ENCODE peak calls at places on chromosomes 12 and 14, in nine cellular contexts. C, L, X, Z, V, T, I, P and E are unnamed samples.

GRCh38 chr12:58067610-58068387 is 126.4 kb downstream of the ATP23 start:
- DNase-seq in X (no peak), C (no peak), I (no peak), L (peak; percentile 23), V (no peak), P (no peak), Z (no peak), T (no peak), E (no peak)

GRCh38 chr12:54413284-54414190 is 5.5 kb downstream of the ITGA5 start:
- DNase-seq in L (no peak), X (no peak), I (no peak), T (peak; percentile 83), V (peak; percentile 51), P (peak; percentile 91), C (no peak), Z (no peak), E (peak; percentile 59)

GRCh38 chr12:12461281-12461922 is 101.3 kb downstream of the DUSP16 start:
- DNase-seq in P (no peak), T (no peak), X (no peak), L (no peak), I (no peak), V (peak; percentile 23), Z (no peak), C (no peak), E (no peak)

GRCh38 chr14:89617471-89618291 is 200.6 kb upstream of the FOXN3 start:
- DNase-seq in V (peak; percentile 66), C (no peak), Z (no peak), T (peak; percentile 38), X (peak; percentile 60), I (peak; percentile 53), L (no peak), P (peak; percentile 60), E (no peak)

GRCh38 chr14:65599375-65599774 is 186.8 kb downstream of the FUT8 start:
- DNase-seq in T (no peak), C (no peak), I (no peak), V (no peak), Z (no peak), X (no peak), P (no peak), L (no peak), E (no peak)

GRCh38 chr12:15116073-15116472 is 105.1 kb downstream of the RERG start:
- DNase-seq in L (no peak), P (no peak), I (peak; percentile 23), T (no peak), C (no peak), X (peak; percentile 34), V (no peak), Z (peak; percentile 30), E (no peak)

GRCh38 chr12:108371801-108372344 is 32.8 kb upstream of the CMKLR1 start:
- DNase-seq in I (no peak), Z (no peak), V (peak; percentile 12), T (peak; percentile 68), L (no peak), P (no peak), C (no peak), X (no peak), E (no peak)

GRCh38 chr14:33323979-33324378 is 385.3 kb downstream of the NPAS3 start:
- DNase-seq in T (no peak), C (no peak), P (no peak), X (peak; percentile 31), I (no peak), Z (no peak), L (no peak), V (no peak), E (no peak)

GRCh38 chr14:22650960-22651521 is 6.9 kb upstream of the OR6J1 start:
- DNase-seq in X (no peak), L (peak; percentile 60), T (no peak), V (no peak), P (no peak), C (no peak), Z (no peak), I (no peak), E (no peak)

GRCh38 chr14:99884834-99885648 is 91.8 kb downstream of the EML1 start:
- DNase-seq in C (peak; percentile 44), I (peak; percentile 43), Z (no peak), L (peak; percentile 69), P (no peak), T (no peak), X (peak; percentile 76), V (no peak), E (no peak)

GRCh38 chr12:45670339-45671065 is 59.0 kb upstream of the ARID2 start:
- DNase-seq in Z (no peak), X (no peak), P (no peak), V (no peak), L (no peak), I (no peak), C (no peak), T (no peak), E (no peak)

GRCh38 chr14:63896278-63896720 is 43.5 kb downstream of the SYNE2 start:
- DNase-seq in I (peak; percentile 59), X (no peak), V (no peak), T (peak; percentile 70), C (no peak), L (peak; percentile 55), P (no peak), Z (peak; percentile 67), E (peak; percentile 49)

GRCh38 chr12:105331805-105332251 is 1.3 kb downstream of the C12orf75 start:
- DNase-seq in Z (no peak), I (no peak), C (no peak), X (peak; percentile 12), V (peak; percentile 76), L (no peak), T (no peak), P (no peak), E (no peak)

GRCh38 chr12:128914908-128915563 is 61.8 kb downstream of the GLT1D1 start:
- DNase-seq in X (no peak), T (no peak), L (no peak), V (no peak), Z (no peak), I (peak; percentile 6), P (no peak), C (no peak), E (no peak)

GRCh38 chr12:20120296-20120695 is 248.0 kb upstream of the PDE3A start:
- DNase-seq in P (no peak), X (no peak), I (no peak), L (no peak), T (no peak), V (no peak), Z (no peak), C (no peak), E (no peak)

DNA sequence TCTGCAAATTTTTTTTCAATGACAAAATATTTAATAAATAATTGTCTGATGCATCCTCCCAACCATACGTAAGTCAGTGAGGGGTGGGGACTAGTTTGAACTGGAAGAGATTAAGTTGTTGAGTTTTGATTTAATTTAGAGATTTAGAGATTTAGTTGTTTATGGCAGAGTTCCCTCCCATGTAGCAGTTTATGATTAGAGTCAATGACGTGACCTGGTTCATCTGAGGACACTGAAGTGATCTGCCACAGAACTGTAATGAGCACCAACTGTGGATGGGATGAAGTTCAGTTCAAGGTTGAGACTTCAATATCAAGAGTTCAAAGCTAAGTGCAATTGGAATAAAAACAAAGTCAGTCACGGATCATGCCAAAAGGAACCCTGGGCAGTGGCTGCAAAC is 609.3 kb downstream of the NOVA1 start:
- DNase-seq in P (no peak), X (no peak), Z (no peak), L (no peak), V (no peak), I (peak; percentile 22), T (no peak), C (no peak), E (no peak)
- H3K9me3 ChIP-seq in P (no peaks in the 10 kb centered on the region), X (no peaks in the 10 kb centered on the region), Z (no peaks in the 10 kb centered on the region), L (no peaks in the 10 kb centered on the region), V (peaks cover 22% of the 10 kb centered on the region), I (no peaks in the 10 kb centered on the region), T (no peaks in the 10 kb centered on the region), C (no peaks in the 10 kb centered on the region), E (peaks cover 21% of the 10 kb centered on the region)

GRCh38 chr12:34304001-34304400 is 281.7 kb downstream of the ALG10 start:
- DNase-seq in X (no peak), C (no peak), Z (no peak), I (no peak), V (no peak), T (no peak), L (no peak), P (no peak), E (no peak)
- H3K9me3 ChIP-seq in X (peaks cover 5% of the 10 kb centered on the region), C (no peaks in the 10 kb centered on the region), Z (peaks cover 4% of the 10 kb centered on the region), I (no peaks in the 10 kb centered on the region), V (peaks cover 71% of the 10 kb centered on the region), T (peaks cover 59% of the 10 kb centered on the region), L (no peaks in the 10 kb centered on the region), P (peaks cover 5% of the 10 kb centered on the region), E (peaks cover 38% of the 10 kb centered on the region)

DNA sequence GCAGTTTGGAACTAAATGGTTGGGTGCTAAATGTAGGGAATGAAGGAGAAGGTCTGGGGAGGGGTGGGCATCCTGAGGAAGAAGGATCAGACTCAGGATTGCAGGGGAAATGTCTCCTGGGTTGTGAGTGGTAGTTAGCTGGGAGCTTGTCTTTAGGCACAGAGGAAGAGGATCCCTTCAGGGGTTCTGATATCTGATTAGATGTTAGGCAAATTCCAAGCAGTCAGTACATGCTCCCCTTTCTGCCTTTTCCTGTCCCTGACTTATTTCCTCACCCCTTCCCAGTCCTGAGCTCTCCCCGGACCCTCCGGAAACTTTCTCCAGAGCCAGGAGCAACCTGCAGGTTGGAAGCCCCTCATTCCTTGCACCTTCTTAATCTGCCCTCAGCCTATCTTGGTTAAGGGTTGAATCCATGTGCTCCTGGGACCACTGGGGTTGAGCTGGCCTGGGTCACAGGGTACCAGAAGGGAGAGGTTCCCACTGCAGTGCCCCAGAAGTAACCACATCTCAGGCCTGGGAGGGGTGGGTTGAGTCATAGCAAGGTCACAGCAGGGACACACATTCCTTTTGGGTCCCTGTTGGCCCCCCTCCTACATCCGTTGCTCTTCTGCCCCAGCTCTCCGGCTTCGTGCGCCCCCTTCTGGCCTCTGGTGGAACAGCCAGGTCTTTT is 1.6 kb downstream of the IGFBP6 start:
- DNase-seq in V (peak; percentile 98), X (peak; percentile 84), T (peak; percentile 96), Z (peak; percentile 95), L (peak; percentile 95), P (peak; percentile 88), I (peak; percentile 91), C (peak; percentile 96), E (peak; percentile 93)
- H3K9me3 ChIP-seq in V (no peaks in the 10 kb centered on the region), X (no peaks in the 10 kb centered on the region), T (no peaks in the 10 kb centered on the region), Z (no peaks in the 10 kb centered on the region), L (no peaks in the 10 kb centered on the region), P (no peaks in the 10 kb centered on the region), I (no peaks in the 10 kb centered on the region), C (no peaks in the 10 kb centered on the region), E (no peaks in the 10 kb centered on the region)

GRCh38 chr14:101350710-101351109 is 210.6 kb upstream of the DIO3 start:
- DNase-seq in Z (no peak), V (peak; percentile 36), P (no peak), T (peak; percentile 35), C (no peak), I (no peak), X (no peak), L (no peak), E (no peak)
- H3K9me3 ChIP-seq in Z (peaks cover 4% of the 10 kb centered on the region), V (peaks cover 43% of the 10 kb centered on the region), P (peaks cover 5% of the 10 kb centered on the region), T (peaks cover 21% of the 10 kb centered on the region), C (no peaks in the 10 kb centered on the region), I (no peaks in the 10 kb centered on the region), X (peaks cover 7% of the 10 kb centered on the region), L (peaks cover 13% of the 10 kb centered on the region), E (peaks cover 59% of the 10 kb centered on the region)

DNA sequence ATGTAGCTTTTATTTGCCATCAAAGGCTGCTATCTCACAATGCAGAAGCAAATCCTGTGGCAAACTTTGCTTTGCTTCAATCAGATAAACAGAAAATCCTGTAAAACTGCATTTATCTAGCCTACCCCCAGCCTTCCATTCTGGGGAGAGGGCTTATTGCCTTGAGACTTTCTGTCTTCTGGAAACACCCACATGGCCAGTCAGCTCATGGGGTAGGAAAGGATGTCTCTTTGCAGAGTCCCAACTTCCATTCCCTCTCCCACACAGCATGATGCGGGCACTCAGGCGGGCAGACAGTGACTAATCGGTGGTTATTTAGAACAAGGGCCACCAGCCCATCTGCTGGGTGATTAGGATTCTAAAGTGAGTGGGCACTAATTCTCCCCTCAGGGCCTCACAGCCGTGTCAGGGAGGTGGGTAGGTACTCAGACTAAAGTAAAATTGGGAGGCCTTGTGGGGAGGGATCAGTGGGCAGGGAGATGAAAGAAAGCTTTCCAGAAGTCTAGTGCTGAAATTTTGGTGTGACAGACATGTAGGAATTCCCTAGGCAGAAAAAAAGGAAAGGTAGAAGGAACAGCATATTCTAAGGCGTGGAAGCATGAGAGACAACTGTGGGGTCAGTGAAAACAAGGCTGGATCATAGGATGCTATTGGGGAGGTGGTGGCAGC is 720.5 kb downstream of the VRK1 start:
- DNase-seq in P (no peak), L (no peak), Z (no peak), I (no peak), X (no peak), T (no peak), C (no peak), V (no peak), E (no peak)
- H3K9me3 ChIP-seq in P (no peaks in the 10 kb centered on the region), L (no peaks in the 10 kb centered on the region), Z (no peaks in the 10 kb centered on the region), I (no peaks in the 10 kb centered on the region), X (no peaks in the 10 kb centered on the region), T (no peaks in the 10 kb centered on the region), C (no peaks in the 10 kb centered on the region), V (no peaks in the 10 kb centered on the region), E (peaks cover 4% of the 10 kb centered on the region)